ENCODE peak calls at places on chromosomes 12 and 14, in four cellular contexts. N, P, W and E are unnamed samples.

GRCh38 chr12:39476894-39477293 is 34.0 kb upstream of the KIF21A start:
- DNase-seq in N (no peak), P (no peak), W (no peak), E (no peak)

GRCh38 chr14:78448483-78449094 is 278.4 kb downstream of the NRXN3 start:
- DNase-seq in N (peak), P (peak), W (peak), E (peak)

GRCh38 chr14:77086017-77086727 is 11.9 kb upstream of the CIPC start:
- DNase-seq in N (no peak), P (peak), W (no peak), E (no peak)

GRCh38 chr12:76329163-76329562 is 19.1 kb downstream of the BBS10 start:
- DNase-seq in N (no peak), P (no peak), W (no peak), E (no peak)

GRCh38 chr12:51591020-51591901 is at the start of gene SCN8A:
- DNase-seq in N (peak), P (no peak), W (peak), E (no peak)

GRCh38 chr14:76976623-76977005 is 51.9 kb downstream of the IRF2BPL start:
- DNase-seq in N (no peak), P (no peak), W (no peak), E (no peak)

GRCh38 chr14:24392327-24393098 is 6.3 kb upstream of the NYNRIN start:
- DNase-seq in N (peak), P (no peak), W (no peak), E (no peak)

GRCh38 chr12:128286970-128287369 is 20.0 kb downstream of the TMEM132C start:
- DNase-seq in N (no peak), P (no peak), W (no peak), E (no peak)

GRCh38 chr12:7155471-7156034 is 25.4 kb downstream of the CLSTN3 start:
- DNase-seq in N (no peak), P (no peak), W (no peak), E (no peak)

GRCh38 chr14:39109893-39110715 is 4.0 kb upstream of the GEMIN2 start:
- DNase-seq in N (no peak), P (no peak), W (no peak), E (no peak)

GRCh38 chr12:57195655-57196371 is 20.8 kb upstream of the NXPH4 start:
- DNase-seq in N (peak), P (no peak), W (no peak), E (no peak)

GRCh38 chr12:38998887-38999482 is 93.6 kb upstream of the CPNE8 start:
- DNase-seq in N (no peak), P (no peak), W (no peak), E (no peak)

GRCh38 chr12:104090685-104091084 is 26.4 kb downstream of the HCFC2 start:
- DNase-seq in N (no peak), P (no peak), W (no peak), E (no peak)

GRCh38 chr14:62431496-62431895 is 613.8 kb downstream of the KCNH5 start:
- DNase-seq in N (no peak), P (no peak), W (no peak), E (no peak)

GRCh38 chr14:52596861-52597260 is 44.2 kb downstream of the GPR137C start:
- DNase-seq in N (no peak), P (no peak), W (no peak), E (no peak)

GRCh38 chr12:81819991-81820633 is 61.0 kb upstream of the PPFIA2 start:
- DNase-seq in N (no peak), P (no peak), W (no peak), E (no peak)

GRCh38 chr12:131082795-131083194 is 129.1 kb downstream of the ADGRD1 start:
- DNase-seq in N (no peak), P (no peak), W (no peak), E (no peak)

GRCh38 chr14:55846852-55847471 is 267.0 kb downstream of the KTN1 start:
- DNase-seq in N (no peak), P (no peak), W (no peak), E (no peak)

GRCh38 chr14:58992935-58993334 is 195.5 kb upstream of the DAAM1 start:
- DNase-seq in N (no peak), P (no peak), W (no peak), E (no peak)

GRCh38 chr14:62185078-62185477 is 422.9 kb downstream of the SNAPC1 start:
- DNase-seq in N (no peak), P (no peak), W (no peak), E (no peak)

GRCh38 chr12:111628505-111629260 is 29.6 kb upstream of the ATXN2 start:
- DNase-seq in N (no peak), P (peak), W (no peak), E (no peak)

GRCh38 chr14:70658899-70659298 is 17.2 kb downstream of the TTC9 start:
- DNase-seq in N (no peak), P (no peak), W (no peak), E (no peak)

GRCh38 chr12:6295187-6295811 is 15.2 kb upstream of the PLEKHG6 start:
- DNase-seq in N (peak), P (peak), W (no peak), E (no peak)

GRCh38 chr14:40920380-40920779 is 686.3 kb upstream of the LRFN5 start:
- DNase-seq in N (no peak), P (no peak), W (no peak), E (no peak)

GRCh38 chr14:95544588-95544987 is 9.7 kb downstream of the GLRX5 start:
- DNase-seq in N (peak), P (no peak), W (no peak), E (no peak)

GRCh38 chr12:28933176-28933575 is 215.9 kb upstream of the FAR2 start:
- DNase-seq in N (no peak), P (no peak), W (no peak), E (no peak)

GRCh38 chr12:105317453-105317852 is 13.0 kb upstream of the C12orf75 start:
- DNase-seq in N (no peak), P (no peak), W (no peak), E (no peak)

GRCh38 chr14:101377069-101377468 is 184.2 kb upstream of the DIO3 start:
- DNase-seq in N (no peak), P (no peak), W (no peak), E (no peak)

GRCh38 chr12:94174576-94174975 is 26.2 kb downstream of the PLXNC1 start:
- DNase-seq in N (no peak), P (no peak), W (no peak), E (no peak)

GRCh38 chr12:105552056-105552455 is 221.6 kb downstream of the C12orf75 start:
- DNase-seq in N (no peak), P (no peak), W (no peak), E (no peak)

GRCh38 chr12:56629459-56630179 is 507 bp downstream of the BAZ2A start:
- DNase-seq in N (peak), P (no peak), W (peak), E (no peak)

DNA sequence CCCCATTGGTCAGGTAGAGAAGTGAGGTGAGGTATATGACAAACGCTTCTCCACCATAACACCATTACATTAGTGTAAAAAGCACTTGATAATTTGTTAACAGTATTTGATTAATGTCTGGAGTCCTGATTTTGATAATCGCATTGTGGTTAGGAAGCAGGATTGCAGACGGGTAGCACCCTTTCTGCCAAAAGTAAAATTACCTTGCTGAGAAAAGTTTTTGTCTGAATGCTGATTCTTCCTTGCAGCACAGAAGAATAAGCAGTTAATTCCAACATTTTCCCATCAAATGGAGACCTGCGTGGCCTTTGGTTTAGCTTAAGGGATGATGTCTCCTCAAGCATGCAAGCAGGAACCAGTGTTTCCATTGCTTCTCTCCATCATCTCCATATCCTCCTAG is 1090.2 kb upstream of the TMEM132C start:
- DNase-seq in N (no peak), P (no peak), W (no peak), E (no peak)
- TF ChIP-seq HDAC2 in N (no peak), P (no peak), W (no peak), E (no peak)

GRCh38 chr12:30823140-30823669 is 68.5 kb upstream of the CAPRIN2 start:
- DNase-seq in N (no peak), P (no peak), W (no peak), E (no peak)

GRCh38 chr12:30824311-30824710 is 69.6 kb upstream of the CAPRIN2 start:
- DNase-seq in N (no peak), P (no peak), W (no peak), E (no peak)

GRCh38 chr12:30820406-30820946 is 65.7 kb upstream of the CAPRIN2 start:
- DNase-seq in N (no peak), P (no peak), W (no peak), E (no peak)

GRCh38 chr12:30823764-30824163 is 69.0 kb upstream of the CAPRIN2 start:
- DNase-seq in N (no peak), P (no peak), W (no peak), E (no peak)

GRCh38 chr12:30822385-30823139 is 67.8 kb upstream of the CAPRIN2 start:
- DNase-seq in N (no peak), P (no peak), W (peak), E (no peak)
- H3K9ac ChIP-seq in N (peak), P (no peak), W (peak), E (peak)

DNA sequence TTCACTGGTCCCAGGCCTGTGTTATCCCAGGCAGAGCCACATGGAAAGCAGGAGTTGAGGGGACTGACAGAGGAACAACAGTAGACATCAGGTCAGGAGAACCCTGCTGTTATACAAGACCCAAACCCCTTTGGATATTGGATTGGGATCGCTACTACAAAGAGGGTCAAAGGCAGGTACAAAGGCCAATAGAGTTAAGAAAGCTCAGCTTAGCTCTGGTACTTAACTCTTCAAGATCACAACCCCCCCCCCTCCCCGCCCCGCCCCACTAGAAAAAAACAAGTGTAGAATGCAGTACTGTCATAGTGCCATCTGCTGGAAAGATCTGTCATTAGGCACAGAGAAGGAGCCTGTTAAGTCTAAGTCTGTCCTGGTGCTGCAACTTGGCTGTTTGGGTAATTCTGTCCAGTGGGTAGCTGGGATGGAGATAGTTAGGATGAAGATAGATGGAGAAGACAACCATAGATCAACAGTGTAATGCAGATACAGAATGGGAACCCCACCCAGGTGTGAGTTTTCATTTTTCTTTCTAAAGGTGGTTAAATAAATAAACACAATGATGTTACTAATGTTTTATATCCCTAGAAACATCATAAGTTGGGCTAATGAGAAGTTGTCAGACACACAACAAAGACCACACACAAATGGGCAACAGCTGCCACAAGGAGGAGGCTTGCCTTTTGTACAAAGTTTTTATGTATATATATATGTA is 17.2 kb downstream of the REM2 start:
- DNase-seq in N (peak), P (peak), W (peak), E (peak)
- TF ChIP-seq HDAC2 in N (no peak), P (no peak), W (no peak), E (no peak)

GRCh38 chr12:13100610-13100881 is 2.9 kb downstream of the GSG1 start:
- DNase-seq in N (no peak), P (no peak), W (no peak), E (no peak)

GRCh38 chr12:13102481-13103195 is 829 bp downstream of the GSG1 start:
- DNase-seq in N (no peak), P (no peak), W (no peak), E (no peak)

GRCh38 chr12:13101854-13102375 is 1.6 kb downstream of the GSG1 start:
- DNase-seq in N (no peak), P (peak), W (no peak), E (no peak)

GRCh38 chr12:13099910-13100609 is 3.4 kb downstream of the GSG1 start:
- DNase-seq in N (no peak), P (no peak), W (no peak), E (no peak)

DNA sequence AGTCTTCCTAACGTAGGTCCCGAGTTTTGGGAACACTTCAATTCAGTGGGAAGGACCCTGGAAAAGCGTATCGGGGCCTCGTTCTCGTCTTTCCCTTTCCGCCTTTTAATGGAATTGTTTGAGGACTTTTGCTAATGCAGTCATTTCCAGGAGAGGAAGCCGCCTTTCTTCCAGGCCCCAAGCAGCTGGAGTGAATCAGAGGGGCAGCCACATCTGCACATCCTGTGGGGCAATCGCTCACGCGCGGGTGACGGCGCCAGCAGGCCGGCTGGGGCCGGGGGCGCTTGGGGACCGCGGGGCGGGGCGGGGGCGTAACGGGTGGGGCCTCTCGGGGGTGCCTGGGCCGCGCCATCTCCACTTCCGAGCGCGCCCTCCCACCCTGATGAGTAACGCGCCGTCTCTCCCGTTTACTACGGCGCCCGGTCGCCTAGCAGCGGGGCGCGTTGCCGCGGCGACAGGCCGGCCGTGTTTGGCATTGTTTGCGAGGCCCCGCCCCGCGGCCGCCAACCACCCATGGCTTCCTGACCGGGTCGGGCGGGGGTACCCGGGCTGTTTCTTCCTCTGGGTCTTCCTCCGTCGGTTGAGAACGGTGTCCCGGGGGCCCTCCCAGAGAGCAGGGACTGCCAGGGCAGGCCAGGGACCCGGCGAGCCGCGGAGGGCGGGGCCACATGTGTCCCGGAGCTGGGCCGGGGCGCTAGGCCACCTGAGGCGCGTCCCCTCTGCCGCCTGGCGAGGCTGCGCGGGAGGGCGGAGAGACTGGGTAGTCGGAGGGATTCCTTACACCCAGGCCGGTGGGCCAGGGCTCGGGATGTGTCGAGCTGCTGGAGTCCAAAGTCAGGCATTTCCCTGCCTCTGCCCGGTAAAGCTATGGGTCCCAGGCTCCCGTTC is 2.3 kb downstream of the GSG1 start:
- DNase-seq in N (peak), P (peak), W (peak), E (no peak)
- H3K9ac ChIP-seq in N (peak), P (peak), W (peak), E (no peak)

GRCh38 chr14:75566321-75566720 is 12.1 kb upstream of the FLVCR2 start:
- DNase-seq in N (no peak), P (no peak), W (no peak), E (no peak)
- TF ChIP-seq HDAC2 in N (no peak), P (no peak), W (no peak), E (no peak)

GRCh38 chr14:91835197-91835919 is 32.0 kb downstream of the TC2N start:
- DNase-seq in N (no peak), P (no peak), W (no peak), E (no peak)
- H3K9ac ChIP-seq in N (peak), P (no peak), W (peak), E (no peak)

DNA sequence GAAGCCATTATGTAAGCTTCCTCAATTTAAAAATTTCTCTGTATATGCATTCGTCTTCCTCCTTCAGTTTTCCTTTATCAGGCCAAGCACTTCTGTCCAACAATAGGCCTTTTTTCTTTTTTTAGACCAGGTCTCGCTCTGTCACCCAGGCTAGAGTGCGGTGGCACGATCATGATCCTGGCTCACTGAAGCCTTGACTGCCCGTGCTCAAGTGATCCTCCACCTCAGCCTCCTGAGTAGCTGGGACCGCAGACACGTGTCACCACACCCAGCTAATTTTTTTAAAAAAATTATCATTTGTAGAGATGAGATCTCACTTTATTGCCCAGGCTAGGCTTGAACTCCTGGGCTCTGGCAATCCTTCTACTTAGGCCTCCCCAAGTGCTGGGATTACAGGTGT is 25.8 kb downstream of the TAOK3 start:
- DNase-seq in N (no peak), P (no peak), W (no peak), E (no peak)
- TF ChIP-seq HDAC2 in N (no peak), P (no peak), W (no peak), E (no peak)

GRCh38 chr14:54777395-54777794 is 125.2 kb downstream of the GCH1 start:
- DNase-seq in N (no peak), P (no peak), W (no peak), E (no peak)
- H3K9ac ChIP-seq in N (no peak), P (no peak), W (no peak), E (no peak)

GRCh38 chr12:66025477-66025876 is 105.1 kb downstream of the LLPH start:
- DNase-seq in N (no peak), P (peak), W (no peak), E (no peak)
- TF ChIP-seq HDAC2 in N (no peak), P (no peak), W (no peak), E (no peak)

GRCh38 chr12:80707830-80708534 is 548 bp downstream of the MYF6 start:
- DNase-seq in N (no peak), P (no peak), W (peak), E (no peak)

GRCh38 chr12:80710727-80711066 is 3.3 kb downstream of the MYF6 start:
- DNase-seq in N (no peak), P (no peak), W (no peak), E (no peak)

GRCh38 chr12:80707126-80707829 is at the start of gene MYF6:
- DNase-seq in N (no peak), P (no peak), W (no peak), E (no peak)

GRCh38 chr12:80709811-80710726 is 2.6 kb downstream of the MYF6 start:
- DNase-seq in N (no peak), P (peak), W (peak), E (no peak)

DNA sequence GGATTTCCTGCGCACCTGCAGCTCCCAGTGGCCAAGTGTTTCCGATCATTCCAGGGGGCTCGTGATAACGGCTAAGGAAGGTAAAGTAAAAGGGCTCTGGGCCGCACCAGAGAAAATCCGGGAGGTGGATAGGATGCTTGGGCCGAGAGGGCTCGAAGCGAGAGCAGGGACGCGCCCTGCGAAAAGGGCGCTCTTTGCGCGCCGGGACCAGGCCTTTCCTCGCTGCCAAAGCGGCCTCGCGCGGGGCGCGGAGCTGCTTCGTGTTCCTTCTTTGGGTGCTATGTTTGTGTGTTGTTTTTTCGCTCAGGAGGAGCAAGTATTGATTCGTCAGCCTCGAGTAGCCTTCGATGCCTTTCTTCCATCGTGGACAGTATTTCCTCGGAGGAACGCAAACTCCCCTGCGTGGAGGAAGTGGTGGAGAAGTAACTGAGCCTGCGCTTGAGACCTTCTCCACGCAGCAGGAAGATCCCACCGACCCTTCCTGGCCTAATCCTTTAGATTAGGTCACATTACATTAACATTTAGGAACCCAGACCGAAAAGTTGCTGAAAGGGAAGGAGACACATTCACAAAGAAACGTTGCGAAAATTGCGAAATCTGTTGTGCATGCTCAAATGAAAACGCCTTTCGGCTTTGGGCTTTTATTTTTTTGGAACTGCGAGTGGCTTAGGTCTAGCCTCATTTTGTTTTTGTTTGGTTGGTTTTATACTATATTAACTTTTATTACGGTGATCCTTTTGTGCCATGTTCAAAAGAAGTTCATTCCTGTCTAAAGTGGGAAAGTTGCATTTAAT is 1.3 kb downstream of the MYF6 start:
- DNase-seq in N (no peak), P (no peak), W (peak), E (no peak)
- H3K9ac ChIP-seq in N (no peak), P (no peak), W (no peak), E (no peak)